ENCODE peak calls at places on chromosomes 11 and 22, in six cellular contexts. F is neural crest cell; G is skeletal muscle cell; T is activated CD8-positive, alpha-beta memory T cell treated with anti-CD3 and anti-CD28 coated beads, Interleukin-2, amount 50 U/mL, for 48 hours; A is EH; N is HS-5. Z is an unnamed sample.

GRCh38 chr22:35043251-35043931 is 22.6 kb upstream of the ISX start:
- DNase-seq in G (no peak), F (no peak), A (no peak), N (no peak), T (no peak), Z (no peak)

GRCh38 chr11:2302844-2303626 is 1.2 kb downstream of the TSPAN32 start:
- DNase-seq in G (no peak), N (no peak), T (peak; percentile 58), A (no peak), F (no peak), Z (no peak)

GRCh38 chr11:121929581-121929980 is 186.4 kb downstream of the BLID start:
- DNase-seq in F (peak; percentile 12), T (no peak), N (no peak), G (peak; percentile 34), A (peak; percentile 67), Z (no peak)

GRCh38 chr11:73213196-73214143 is 4.6 kb upstream of the P2RY2 start:
- DNase-seq in T (no peak), N (no peak), A (no peak), G (no peak), F (no peak), Z (no peak)

GRCh38 chr11:120824242-120824641 is 199.7 kb upstream of the TBCEL start:
- DNase-seq in G (no peak), F (no peak), T (no peak), N (no peak), A (no peak), Z (no peak)

GRCh38 chr22:31160328-31160978 is 471 bp downstream of the RNF185 start:
- DNase-seq in T (peak; percentile 61), A (peak; percentile 46), F (no peak), N (no peak), G (no peak), Z (no peak)

GRCh38 chr11:1503708-1504104 is 17.1 kb upstream of the MOB2 start:
- DNase-seq in A (no peak), G (no peak), T (no peak), N (no peak), F (no peak), Z (no peak)

GRCh38 chr22:19943665-19944026 is 2.0 kb upstream of the TXNRD2 start:
- DNase-seq in G (peak; percentile 56), N (no peak), T (no peak), A (peak; percentile 93), F (no peak), Z (no peak)

Z was measured in fibroblast of the conjunctiva.